ENCODE peak calls at places on chromosomes 3 and 15, in four cellular contexts. O is fibroblast of lung, T is colonic mucosa, J is K562. B is an unnamed sample.

GRCh38 chr15:69164807-69165636 is 4.6 kb downstream of the GLCE start:
- DNase-seq in O (peak), T (no peak), J (no peak), B (no peak)

GRCh38 chr3:129278970-129279906 is 568 bp downstream of the HMCES start:
- DNase-seq in O (peak), T (peak), J (peak), B (peak)

GRCh38 chr3:159187706-159188105 is 385.9 kb downstream of the MFSD1 start:
- DNase-seq in O (no peak), T (no peak), J (peak), B (no peak)

GRCh38 chr3:178971614-178972013 is 100.0 kb downstream of the ZMAT3 start:
- DNase-seq in O (no peak), T (no peak), J (no peak), B (peak)

GRCh38 chr3:23333633-23334032 is 130.5 kb downstream of the UBE2E2 start:
- DNase-seq in O (no peak), T (no peak), J (no peak), B (no peak)

GRCh38 chr3:127887321-127887720 is 27.7 kb upstream of the KBTBD12 start:
- DNase-seq in O (no peak), T (no peak), J (no peak), B (no peak)

GRCh38 chr3:28824316-28824715 is 456.6 kb upstream of the RBMS3 start:
- DNase-seq in O (no peak), T (no peak), J (no peak), B (no peak)

GRCh38 chr3:40337136-40338108 is 27.9 kb downstream of the EIF1B start:
- DNase-seq in O (no peak), T (no peak), J (peak), B (no peak)

GRCh38 chr3:122577409-122578028 is at the start of gene PARP15:
- DNase-seq in O (peak), T (peak), J (peak), B (no peak)

GRCh38 chr3:124084398-124084881 is 92.5 kb upstream of the ROPN1 start:
- DNase-seq in O (peak), T (no peak), J (no peak), B (no peak)

GRCh38 chr15:50024183-50024795 is 94.7 kb downstream of the ATP8B4 start:
- DNase-seq in O (peak), T (no peak), J (no peak), B (no peak)

GRCh38 chr3:8286749-8287148 is 214.9 kb upstream of the LMCD1 start:
- DNase-seq in O (no peak), T (no peak), J (no peak), B (no peak)
- H3K9ac ChIP-seq in O (no peak), T (no peak), J (no peak), B (no peak)

GRCh38 chr3:88032245-88032644 is 26.6 kb downstream of the CGGBP1 start:
- DNase-seq in O (peak), T (no peak), J (no peak), B (no peak)
- H3K9ac ChIP-seq in O (no peak), T (no peak), J (no peak), B (peak)

DNA sequence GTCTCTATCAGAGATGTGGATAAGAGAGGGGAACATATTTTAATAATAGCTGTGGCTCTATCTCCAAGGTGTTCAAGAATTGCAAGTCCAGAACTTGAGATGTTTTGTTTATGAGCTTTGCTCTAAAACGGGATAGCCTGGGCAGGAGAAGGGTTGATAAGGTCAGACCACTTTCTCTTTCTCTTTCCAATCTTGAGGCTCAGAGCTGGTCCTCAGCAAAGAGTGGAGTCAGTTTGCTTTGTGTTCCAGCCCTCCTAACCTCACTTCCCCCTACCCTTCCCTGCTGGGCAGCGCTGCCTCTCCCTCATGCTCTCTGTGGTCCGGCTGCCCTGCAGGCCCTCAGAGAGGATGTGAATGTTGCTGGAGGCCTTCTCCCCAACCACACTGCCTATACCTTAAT is 13.8 kb downstream of the KLHL6 start:
- DNase-seq in O (no peak), T (no peak), J (no peak), B (no peak)
- H3K9ac ChIP-seq in O (no peak), T (no peak), J (no peak), B (no peak)

GRCh38 chr3:71585126-71585525 is 1.6 kb upstream of the FOXP1 start:
- DNase-seq in O (no peak), T (peak), J (peak), B (no peak)
- H3K9ac ChIP-seq in O (no peak), T (peak), J (no peak), B (no peak)

DNA sequence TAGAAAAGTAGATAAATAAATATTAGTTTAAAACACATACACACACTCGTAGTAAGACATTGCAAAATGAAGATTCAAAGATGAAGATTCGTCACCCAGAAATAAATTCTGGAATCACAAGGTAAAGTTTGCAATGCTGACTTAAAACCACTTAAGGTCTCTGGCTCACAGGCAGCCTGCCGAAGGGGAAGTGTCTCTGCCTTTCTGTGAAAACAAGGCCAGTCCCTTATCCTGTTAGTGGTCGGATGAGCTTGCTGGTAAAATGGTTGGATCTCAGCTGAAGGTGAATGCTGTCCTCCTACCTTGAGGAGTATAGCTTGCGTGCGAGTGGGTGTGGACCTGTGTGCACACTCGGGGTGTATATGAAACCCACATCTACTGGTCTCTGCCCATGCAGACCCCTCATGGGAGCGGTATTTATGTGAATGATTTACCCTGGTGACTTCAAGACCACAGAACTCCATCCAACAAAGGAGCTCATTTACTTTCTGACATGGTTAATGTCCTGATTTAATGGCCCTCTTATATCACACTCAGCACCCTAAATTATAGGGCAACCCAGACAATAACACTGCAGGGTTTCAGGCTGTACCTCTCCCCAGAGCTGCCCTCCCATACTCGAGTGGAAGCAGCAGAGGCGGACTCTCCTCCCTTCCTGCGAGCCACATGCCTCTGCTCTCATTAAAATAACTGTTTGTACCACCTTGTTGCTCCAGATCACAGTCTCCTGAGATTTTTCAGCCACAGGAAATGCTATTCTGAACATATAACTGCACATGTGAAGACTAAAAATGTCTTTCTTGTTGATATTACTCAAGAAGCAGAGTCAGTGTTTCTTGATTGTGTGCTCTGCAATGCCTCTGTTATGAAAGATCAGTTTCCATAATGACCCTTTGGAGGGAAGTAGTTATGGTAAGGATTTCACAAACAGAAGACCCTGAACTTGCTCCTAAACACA is 45.9 kb upstream of the ALDH1A3 start:
- DNase-seq in O (no peak), T (no peak), J (no peak), B (no peak)
- H3K9ac ChIP-seq in O (no peak), T (no peak), J (no peak), B (no peak)